ENCODE peak calls at places on chromosomes 6 and 20, in seven cellular contexts. R, M, T, B, P, N and Y are unnamed samples.

GRCh38 chr20:7673841-7674240 is 266.4 kb downstream of the HAO1 start:
- DNase-seq in R (no peak), B (peak), N (no peak), M (no peak), T (no peak), P (no peak), Y (no peak)

GRCh38 chr6:161870236-161870901 is 596.5 kb upstream of the AGPAT4 start:
- DNase-seq in T (no peak), P (no peak), M (no peak), N (no peak), R (no peak), B (no peak), Y (no peak)

GRCh38 chr20:20517296-20517695 is 149.4 kb downstream of the INSM1 start:
- DNase-seq in B (no peak), M (no peak), N (no peak), P (no peak), R (no peak), T (no peak), Y (no peak)

GRCh38 chr6:77457720-77458349 is 5.5 kb downstream of the HTR1B start:
- DNase-seq in B (peak), T (no peak), N (peak), P (peak), M (peak), R (peak), Y (no peak)

GRCh38 chr20:15375836-15376235 is 1038.4 kb upstream of the FLRT3 start:
- DNase-seq in T (no peak), B (no peak), P (no peak), M (peak), R (no peak), N (no peak), Y (no peak)

GRCh38 chr6:32578962-32579361 is 10.7 kb downstream of the HLA-DRB1 start:
- DNase-seq in M (no peak), N (no peak), R (no peak), P (no peak), B (no peak), T (no peak), Y (no peak)

GRCh38 chr6:13278184-13278583 is 50.2 kb downstream of the TBC1D7 start:
- DNase-seq in R (no peak), P (no peak), B (no peak), T (no peak), M (no peak), N (no peak), Y (no peak)

GRCh38 chr6:49269190-49269589 is 193.9 kb downstream of the MMUT start:
- DNase-seq in B (peak), M (peak), T (no peak), R (no peak), N (no peak), P (no peak), Y (no peak)

GRCh38 chr6:111456208-111456607 is 26.8 kb downstream of the REV3L start:
- DNase-seq in P (no peak), N (no peak), M (no peak), T (no peak), R (no peak), B (peak), Y (no peak)

GRCh38 chr20:36153754-36154695 is 515 bp upstream of the EPB41L1 start:
- DNase-seq in N (peak), T (peak), R (peak), M (peak), B (peak), P (peak), Y (no peak)
- TF ChIP-seq CTCF in N (no peak), T (no peak), R (no peak), M (no peak), B (no peak), P (no peak), Y (no peak)

GRCh38 chr6:105087571-105088211 is 92.1 kb downstream of the POPDC3 start:
- DNase-seq in M (peak), T (no peak), R (no peak), B (peak), P (peak), N (peak), Y (no peak)
- TF ChIP-seq CTCF in M (peak), T (peak), R (peak), B (peak), P (peak), N (peak), Y (no peak)

DNA sequence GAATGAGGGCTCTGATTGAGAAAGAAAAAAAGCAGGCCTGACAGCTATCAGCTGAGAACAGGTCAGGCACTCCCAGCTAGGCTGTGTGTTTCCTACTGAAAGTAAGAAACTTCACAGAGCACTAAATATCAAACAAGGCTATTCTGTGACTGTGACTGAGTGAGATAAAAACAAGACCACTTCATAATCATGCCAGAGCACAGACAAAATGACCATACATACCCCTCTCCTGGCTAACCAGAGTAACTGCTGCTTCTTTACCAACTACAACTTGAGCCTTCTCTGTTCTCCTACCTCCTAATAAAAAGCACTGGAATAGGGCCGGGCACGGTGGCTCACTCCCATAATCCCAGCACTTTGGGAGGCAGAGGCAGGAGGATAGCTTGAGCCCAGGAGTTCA is 6.8 kb upstream of the BTN1A1 start:
- DNase-seq in T (no peak), R (no peak), N (no peak), M (no peak), B (peak), P (no peak), Y (no peak)
- TF ChIP-seq CTCF in T (no peak), R (no peak), N (no peak), M (peak), B (peak), P (no peak), Y (no peak)

GRCh38 chr6:42860481-42860880 is 18.9 kb upstream of the RPL7L1 start:
- DNase-seq in B (no peak), N (no peak), R (no peak), P (no peak), M (no peak), T (no peak), Y (no peak)
- TF ChIP-seq CTCF in B (no peak), N (no peak), R (no peak), P (no peak), M (no peak), T (no peak), Y (no peak)

GRCh38 chr6:69705954-69706353 is 90.9 kb downstream of the LMBRD1 start:
- DNase-seq in R (no peak), T (no peak), P (no peak), M (no peak), N (no peak), B (no peak), Y (no peak)
- TF ChIP-seq CTCF in R (no peak), T (no peak), P (no peak), M (no peak), N (no peak), B (no peak), Y (no peak)

GRCh38 chr6:408599-409102 is 17.1 kb downstream of the IRF4 start:
- DNase-seq in B (peak), M (peak), P (no peak), R (no peak), N (no peak), T (no peak), Y (no peak)
- TF ChIP-seq CTCF in B (no peak), M (peak), P (peak), R (no peak), N (no peak), T (no peak), Y (no peak)

GRCh38 chr20:23021541-23021940 is 13.6 kb upstream of the SSTR4 start:
- DNase-seq in B (no peak), T (no peak), P (no peak), N (no peak), R (no peak), M (no peak), Y (no peak)
- TF ChIP-seq CTCF in B (no peak), T (no peak), P (no peak), N (peak), R (no peak), M (peak), Y (no peak)